ENCODE peak calls at places on chromosomes 2 and 18, in eight cellular contexts. N is RWPE1, M is GM20000, F is GM13976, U is B cell, A is cardiac fibroblast, V is Calu3, T is coronary artery. X is an unnamed sample.
A peak's percentile ranks its signal among the peaks of the same experiment; 100 is the strongest.

GRCh38 chr2:120482334-120482733 is 136.4 kb downstream of the INHBB start:
- DNase-seq in F (no peak), U (no peak), A (no peak), T (no peak), N (no peak), M (no peak), V (no peak), X (no peak)

GRCh38 chr18:43393174-43393573 is 115.9 kb upstream of the SYT4 start:
- DNase-seq in U (no peak), T (no peak), V (no peak), F (no peak), M (no peak), N (no peak), A (peak; percentile 50), X (no peak)

GRCh38 chr2:33126973-33127372 is 180.2 kb downstream of the LTBP1 start:
- DNase-seq in A (peak; percentile 48), U (no peak), N (no peak), M (no peak), V (no peak), T (no peak), F (no peak), X (no peak)

GRCh38 chr2:28365158-28365557 is 27.5 kb upstream of the FOSL2 start:
- DNase-seq in U (no peak), T (no peak), F (no peak), A (no peak), M (no peak), N (no peak), V (no peak), X (no peak)

GRCh38 chr2:137741963-137742362 is 222.3 kb upstream of the HNMT start:
- DNase-seq in U (no peak), N (no peak), V (no peak), T (no peak), M (no peak), F (no peak), A (no peak), X (no peak)

GRCh38 chr18:43588838-43589237 is 311.5 kb upstream of the SYT4 start:
- DNase-seq in N (no peak), M (no peak), U (no peak), F (no peak), V (no peak), T (no peak), A (no peak), X (no peak)

GRCh38 chr2:144524190-144524957 is 4.5 kb upstream of the ZEB2 start:
- DNase-seq in A (peak; percentile 75), N (no peak), T (peak; percentile 89), F (no peak), M (no peak), U (peak; percentile 50), V (peak; percentile 21), X (no peak)

GRCh38 chr2:144834954-144835633 is 315.2 kb upstream of the ZEB2 start:
- DNase-seq in A (peak; percentile 78), T (no peak), F (no peak), V (peak; percentile 1), U (no peak), M (no peak), N (no peak), X (peak; percentile 22)

GRCh38 chr2:51812138-51812866 is 780.4 kb upstream of the NRXN1 start:
- DNase-seq in T (no peak), A (peak; percentile 7), U (no peak), N (peak; percentile 2), F (no peak), V (no peak), M (no peak), X (no peak)

GRCh38 chr2:73993799-73994543 is 9.3 kb downstream of the TET3 start:
- DNase-seq in A (no peak), F (no peak), U (no peak), M (no peak), V (no peak), T (no peak), N (no peak), X (no peak)

GRCh38 chr2:108447947-108448677 is 894 bp upstream of the GCC2 start:
- DNase-seq in A (no peak), U (peak; percentile 9), M (no peak), F (no peak), N (no peak), T (no peak), V (no peak), X (no peak)

GRCh38 chr2:157229572-157229971 is 27.9 kb upstream of the GALNT5 start:
- DNase-seq in N (no peak), T (no peak), U (no peak), F (no peak), V (no peak), A (peak; percentile 67), M (no peak), X (peak; percentile 22)

GRCh38 chr2:61253136-61253535 is 91.1 kb downstream of the C2orf74 start:
- DNase-seq in A (no peak), V (no peak), N (no peak), T (no peak), U (no peak), F (no peak), M (no peak), X (no peak)

GRCh38 chr2:3516831-3517230 is 2.5 kb downstream of the ADI1 start:
- DNase-seq in V (no peak), F (no peak), M (no peak), T (peak; percentile 36), N (no peak), U (no peak), A (no peak), X (no peak)

GRCh38 chr2:85718006-85718391 is 23.8 kb downstream of the GNLY start:
- DNase-seq in T (peak; percentile 61), N (no peak), V (no peak), F (no peak), U (no peak), M (no peak), A (no peak), X (no peak)

GRCh38 chr2:88642278-88642677 is 15.0 kb upstream of the EIF2AK3 start:
- DNase-seq in F (no peak), U (no peak), M (no peak), T (no peak), V (no peak), A (no peak), N (no peak), X (no peak)

GRCh38 chr18:22408059-22408458 is 9.7 kb downstream of the CTAGE1 start:
- DNase-seq in T (no peak), F (no peak), M (no peak), V (no peak), A (no peak), U (no peak), N (no peak), X (no peak)

GRCh38 chr2:66929632-66930385 is 467.3 kb upstream of the ETAA1 start:
- DNase-seq in T (no peak), F (no peak), V (peak; percentile 82), A (peak; percentile 83), N (peak; percentile 73), U (no peak), M (no peak), X (peak; percentile 54)

GRCh38 chr2:222736301-222736700 is 64.8 kb downstream of the MOGAT1 start:
- DNase-seq in U (no peak), A (peak; percentile 63), T (no peak), M (no peak), V (no peak), N (no peak), F (no peak), X (no peak)

GRCh38 chr2:39902103-39902502 is 123.0 kb upstream of the THUMPD2 start:
- DNase-seq in A (peak; percentile 5), M (no peak), T (no peak), F (no peak), V (no peak), U (no peak), N (no peak), X (no peak)

GRCh38 chr18:50700245-50701165 is 119.3 kb downstream of the MRO start:
- DNase-seq in A (no peak), T (no peak), M (no peak), F (no peak), U (no peak), V (no peak), N (no peak), X (no peak)

DNA sequence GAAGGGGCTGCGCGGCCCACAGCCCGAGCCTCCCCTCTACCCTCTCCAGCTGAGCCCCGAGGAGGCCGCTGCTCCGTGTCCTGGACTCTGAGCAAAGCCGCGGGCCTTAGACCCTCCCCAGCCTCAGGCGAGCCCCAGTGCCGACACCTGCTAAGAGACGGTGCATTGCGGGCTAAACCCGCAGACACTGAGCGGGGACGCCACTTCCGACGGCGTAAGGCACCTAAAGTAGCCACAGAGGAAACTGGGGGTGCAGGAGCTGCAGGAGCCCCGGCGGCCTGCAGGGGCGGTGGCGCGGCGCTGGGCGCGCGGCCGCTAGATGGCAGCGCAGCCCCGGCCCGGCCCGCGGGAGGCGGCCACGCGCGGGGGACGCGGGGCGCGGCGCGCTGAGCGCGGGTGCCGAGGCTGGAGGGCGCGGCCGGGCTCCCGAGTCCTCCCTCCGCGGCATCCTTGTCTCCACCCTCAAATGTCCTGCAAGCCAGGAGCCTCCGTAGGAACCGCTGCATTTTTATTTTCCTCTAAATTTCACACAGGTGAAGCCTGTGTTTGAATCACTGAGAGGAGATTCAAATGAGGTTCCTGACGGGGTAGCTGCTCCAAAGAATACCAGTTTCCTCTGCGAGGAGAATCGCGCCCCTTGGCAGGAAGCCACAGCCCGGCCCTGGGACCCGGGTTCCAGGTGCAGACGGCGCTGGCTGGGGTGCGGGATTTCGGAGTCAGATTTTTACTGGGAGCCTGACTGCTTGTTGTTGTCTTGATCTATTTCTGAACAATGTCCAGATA is 650.5 kb downstream of the GALR1 start:
- DNase-seq in U (peak; percentile 66), N (peak; percentile 55), M (peak; percentile 82), A (peak; percentile 41), V (peak; percentile 81), F (peak; percentile 84), T (no peak), X (no peak)
- TF ChIP-seq CTCF in U (peak; percentile 71), N (peak; percentile 100), M (peak; percentile 98), A (peak; percentile 54), V (peak; percentile 94), F (peak; percentile 99), T (peak; percentile 25), X (peak; percentile 34)

DNA sequence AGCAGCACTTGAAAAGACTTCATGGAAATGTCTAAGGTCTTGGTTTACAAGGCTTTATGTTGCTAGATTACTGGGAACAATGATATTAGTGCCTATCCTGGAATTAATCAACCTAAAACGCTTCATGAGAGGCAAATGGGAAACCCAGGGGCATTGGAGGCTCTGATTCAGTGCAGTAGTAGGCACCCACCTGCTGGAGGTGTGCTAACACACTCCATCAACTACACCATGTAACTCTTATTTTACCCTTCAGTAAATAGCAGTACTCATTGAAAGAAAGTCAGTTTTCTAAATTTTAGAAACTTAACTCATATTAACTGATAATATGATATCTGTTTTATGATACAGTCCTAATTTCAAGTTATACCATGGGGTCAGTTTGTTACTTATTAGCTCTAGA is 17.4 kb upstream of the HNRNPA3 start:
- DNase-seq in N (no peak), U (no peak), F (no peak), M (no peak), T (no peak), V (no peak), A (no peak), X (no peak)
- TF ChIP-seq CTCF in N (no peak), U (no peak), F (no peak), M (no peak), T (no peak), V (no peak), A (no peak), X (no peak)

GRCh38 chr2:172427256-172427989 is at the start of gene ITGA6:
- DNase-seq in N (peak; percentile 80), U (peak; percentile 61), T (no peak), M (peak; percentile 74), F (peak; percentile 69), A (peak; percentile 39), V (peak; percentile 94), X (no peak)
- TF ChIP-seq CTCF in N (no peak), U (no peak), T (no peak), M (no peak), F (no peak), A (no peak), V (no peak), X (no peak)

GRCh38 chr2:205766765-205767359 is 84.6 kb downstream of the NRP2 start:
- DNase-seq in V (peak; percentile 69), F (peak; percentile 67), A (peak; percentile 75), T (no peak), N (peak; percentile 48), M (peak; percentile 70), U (peak; percentile 65), X (no peak)
- TF ChIP-seq CTCF in V (peak; percentile 83), F (peak; percentile 75), A (peak; percentile 96), T (peak; percentile 77), N (peak; percentile 93), M (peak; percentile 74), U (peak; percentile 99), X (peak; percentile 96)